ENCODE peak calls at places on chromosomes 16 and 17, in five cellular contexts. F is choroid plexus epithelial cell; R is HS-5; U is neuronal stem cell; I is stimulated activated CD4-positive, alpha-beta T cell treated with anti-CD3 and anti-CD28 coated beads, Interleukin-4, amount 100 ng/mL, for 48 hours. C is an unnamed sample.

GRCh38 chr17:27921077-27921476 is 27.9 kb upstream of the LYRM9 start:
- DNase-seq in I (no peak), R (no peak), U (no peak), F (no peak), C (no peak)

GRCh38 chr16:49833055-49833454 is 22.9 kb downstream of the ZNF423 start:
- DNase-seq in I (no peak), F (no peak), U (no peak), R (no peak), C (peak)

GRCh38 chr17:71327376-71328059 is 793.3 kb upstream of the SOX9 start:
- DNase-seq in I (no peak), F (peak), R (peak), U (no peak), C (peak)

GRCh38 chr16:74734361-74735161 is 33.9 kb upstream of the MLKL start:
- DNase-seq in U (peak), R (no peak), F (no peak), I (no peak), C (no peak)

GRCh38 chr17:72588961-72589360 is 468.1 kb downstream of the SOX9 start:
- DNase-seq in F (no peak), U (no peak), R (no peak), I (no peak), C (peak)

GRCh38 chr16:58020628-58021521 is 4.7 kb upstream of the MMP15 start:
- DNase-seq in R (peak), F (peak), I (no peak), U (no peak), C (peak)

GRCh38 chr17:47990962-47991731 is 20.2 kb downstream of the CDK5RAP3 start:
- DNase-seq in R (no peak), F (peak), I (no peak), U (peak), C (no peak)

GRCh38 chr16:11389631-11390565 is 44.6 kb downstream of the RMI2 start:
- DNase-seq in U (no peak), F (no peak), I (no peak), R (no peak), C (no peak)

GRCh38 chr17:81365148-81365600 is 30.1 kb upstream of the BAHCC1 start:
- DNase-seq in R (peak), I (no peak), F (peak), U (no peak), C (peak)

GRCh38 chr16:45454-45853 is 8.0 kb downstream of the POLR3K start:
- DNase-seq in U (no peak), I (no peak), R (no peak), F (no peak), C (no peak)

GRCh38 chr16:50304467-50305440 is 38.4 kb downstream of the ADCY7 start:
- DNase-seq in F (no peak), R (no peak), I (no peak), U (no peak), C (no peak)

GRCh38 chr16:46763147-46763546 is 15.0 kb upstream of the MYLK3 start:
- DNase-seq in U (no peak), R (no peak), I (no peak), F (no peak), C (no peak)

GRCh38 chr17:46179375-46179999 is 13.7 kb downstream of the KANSL1 start:
- DNase-seq in I (no peak), U (no peak), F (no peak), R (no peak), C (no peak)

GRCh38 chr16:528111-529011 is 849 bp downstream of the CAPN15 start:
- DNase-seq in I (no peak), F (peak), U (no peak), R (peak), C (peak)

GRCh38 chr16:81696959-81697293 is 82.2 kb upstream of the PLCG2 start:
- DNase-seq in I (no peak), U (no peak), R (no peak), F (no peak), C (no peak)

GRCh38 chr16:48537275-48537674 is 72.7 kb downstream of the N4BP1 start:
- DNase-seq in U (no peak), R (no peak), I (no peak), F (no peak), C (no peak)

GRCh38 chr16:4383591-4384495 is 12.2 kb downstream of the VASN start:
- DNase-seq in U (no peak), F (no peak), I (no peak), R (no peak), C (no peak)

GRCh38 chr16:67926181-67926742 is 5.4 kb downstream of the CTRL start:
- DNase-seq in U (no peak), R (no peak), F (peak), I (no peak), C (no peak)

GRCh38 chr17:78179372-78179771 is 7.5 kb downstream of the TK1 start:
- DNase-seq in R (no peak), F (peak), I (no peak), U (no peak), C (peak)

GRCh38 chr17:4607773-4608187 is 23.5 kb downstream of the SMTNL2 start:
- DNase-seq in U (no peak), F (peak), I (no peak), R (no peak), C (peak)

GRCh38 chr17:19497616-19498015 is 36.0 kb upstream of the SLC47A1 start:
- DNase-seq in F (no peak), U (no peak), R (no peak), I (no peak), C (no peak)

GRCh38 chr17:39027440-39028035 is 60.3 kb upstream of the FBXO47 start:
- DNase-seq in U (no peak), F (no peak), I (no peak), R (no peak), C (no peak)

GRCh38 chr17:68199837-68200688 is 47.8 kb upstream of the AMZ2 start:
- DNase-seq in F (no peak), R (no peak), U (no peak), I (no peak), C (no peak)

GRCh38 chr17:74799097-74799496 is 23.0 kb upstream of the NAT9 start:
- DNase-seq in R (no peak), I (no peak), F (no peak), U (no peak), C (no peak)

GRCh38 chr16:66741131-66741900 is 10.1 kb downstream of the DYNC1LI2 start:
- DNase-seq in F (peak), U (no peak), R (peak), I (no peak), C (peak)

GRCh38 chr17:30821751-30822723 is 2.5 kb downstream of the CRLF3 start:
- DNase-seq in F (no peak), U (no peak), I (no peak), R (no peak), C (no peak)

GRCh38 chr16:20870122-20870521 is 30.0 kb downstream of the DCUN1D3 start:
- DNase-seq in I (no peak), U (no peak), F (no peak), R (no peak), C (no peak)

GRCh38 chr17:66357037-66357436 is 54.6 kb downstream of the PRKCA start:
- DNase-seq in I (no peak), R (no peak), F (no peak), U (no peak), C (peak)

GRCh38 chr17:78951967-78952551 is 26.9 kb upstream of the TIMP2 start:
- DNase-seq in U (no peak), I (no peak), R (no peak), F (peak), C (peak)

GRCh38 chr17:70258465-70258864 is 89.1 kb downstream of the KCNJ2 start:
- DNase-seq in I (no peak), F (no peak), U (no peak), R (no peak), C (no peak)

GRCh38 chr16:82960923-82961322 is 334.2 kb downstream of the CDH13 start:
- DNase-seq in F (no peak), I (no peak), U (no peak), R (no peak), C (no peak)

GRCh38 chr16:85393674-85394510 is 219.2 kb upstream of the GSE1 start:
- DNase-seq in F (peak), I (peak), U (peak), R (no peak), C (peak)

GRCh38 chr17:45849536-45849990 is 4.9 kb downstream of the SPPL2C start:
- DNase-seq in R (no peak), I (no peak), F (no peak), U (no peak), C (no peak)

GRCh38 chr17:27848941-27849340 is 44.2 kb downstream of the LYRM9 start:
- DNase-seq in I (no peak), R (no peak), F (no peak), U (no peak), C (no peak)

GRCh38 chr16:67284699-67285646 is 5.6 kb downstream of the PLEKHG4 start:
- DNase-seq in R (no peak), I (no peak), F (peak), U (peak), C (peak)

GRCh38 chr17:6474906-6475305 is 30.7 kb downstream of the PIMREG start:
- DNase-seq in R (no peak), I (no peak), F (peak), U (no peak), C (no peak)

GRCh38 chr17:8173056-8173870 is 2.9 kb downstream of the TMEM107 start:
- DNase-seq in U (peak), I (peak), F (peak), R (peak), C (peak)

GRCh38 chr16:86189934-86190333 is 291.0 kb downstream of the IRF8 start:
- DNase-seq in U (no peak), F (no peak), I (no peak), R (no peak), C (no peak)

GRCh38 chr16:14026572-14026971 is 44.5 kb upstream of the MRTFB start:
- DNase-seq in I (no peak), U (no peak), F (no peak), R (no peak), C (no peak)

GRCh38 chr17:77306790-77307478 is 166.2 kb downstream of the SEC14L1 start:
- DNase-seq in R (no peak), U (no peak), F (no peak), I (no peak), C (no peak)

C was measured in cardiac fibroblast.